ENCODE peak calls at places on chromosomes 6 and 20, in six cellular contexts. P is H9, C is IMR-90, W is neuronal stem cell, J is H1, I is trophoblast cell. U is an unnamed sample.

GRCh38 chr20:37567671-37568588 is 40.3 kb upstream of the BLCAP start:
- DNase-seq in C (no peak), J (peak), P (no peak), W (no peak), I (no peak), U (no peak)

GRCh38 chr20:16279320-16279719 is 293.9 kb downstream of the KIF16B start:
- DNase-seq in W (no peak), C (no peak), J (no peak), I (no peak), P (no peak), U (no peak)

GRCh38 chr20:63162206-63162770 is 53.6 kb downstream of the YTHDF1 start:
- DNase-seq in P (no peak), J (no peak), I (no peak), C (no peak), W (no peak), U (no peak)

GRCh38 chr20:54263266-54263665 is 55.4 kb downstream of the PFDN4 start:
- DNase-seq in J (no peak), P (no peak), W (no peak), C (peak), I (no peak), U (no peak)

GRCh38 chr6:22819209-22819608 is 249.8 kb downstream of the HDGFL1 start:
- DNase-seq in J (no peak), P (no peak), W (no peak), I (no peak), C (no peak), U (no peak)

GRCh38 chr6:124009372-124009765 is 205.7 kb downstream of the NKAIN2 start:
- DNase-seq in W (no peak), C (no peak), J (no peak), P (no peak), I (no peak), U (no peak)

GRCh38 chr20:19314619-19315018 is 102.2 kb downstream of the SLC24A3 start:
- DNase-seq in C (no peak), J (no peak), P (no peak), W (no peak), I (peak), U (no peak)

GRCh38 chr20:12372557-12372956 is 454.9 kb downstream of the BTBD3 start:
- DNase-seq in I (no peak), C (no peak), J (no peak), P (no peak), W (no peak), U (no peak)

GRCh38 chr6:34230653-34231351 is 5.9 kb upstream of the HMGA1 start:
- DNase-seq in I (peak), J (no peak), P (no peak), W (no peak), C (no peak), U (no peak)

GRCh38 chr20:56212071-56212470 is 36.5 kb upstream of the MC3R start:
- DNase-seq in P (no peak), J (no peak), W (no peak), I (no peak), C (no peak), U (no peak)

GRCh38 chr6:121770943-121771342 is 335.5 kb downstream of the GJA1 start:
- DNase-seq in J (no peak), C (peak), W (no peak), I (no peak), P (no peak), U (no peak)

GRCh38 chr6:139407718-139408222 is 33.3 kb upstream of the CITED2 start:
- DNase-seq in W (no peak), I (peak), P (no peak), C (peak), J (no peak), U (peak)

GRCh38 chr20:56373942-56374341 is 15.2 kb downstream of the FAM210B start:
- DNase-seq in W (no peak), C (peak), J (no peak), P (no peak), I (no peak), U (peak)

GRCh38 chr20:53839423-53840176 is 230.8 kb downstream of the BCAS1 start:
- DNase-seq in W (no peak), P (no peak), I (peak), J (no peak), C (no peak), U (no peak)

GRCh38 chr6:72826744-72827438 is 205.0 kb downstream of the KCNQ5 start:
- DNase-seq in P (no peak), C (peak), W (no peak), I (no peak), J (no peak), U (peak)

GRCh38 chr20:45934046-45934586 is 367 bp upstream of the PCIF1 start:
- DNase-seq in I (no peak), J (no peak), C (peak), P (peak), W (no peak), U (peak)

GRCh38 chr6:30615219-30615957 is 1.7 kb downstream of the PPP1R10 start:
- DNase-seq in W (peak), I (no peak), P (peak), J (peak), C (peak), U (peak)

DNA sequence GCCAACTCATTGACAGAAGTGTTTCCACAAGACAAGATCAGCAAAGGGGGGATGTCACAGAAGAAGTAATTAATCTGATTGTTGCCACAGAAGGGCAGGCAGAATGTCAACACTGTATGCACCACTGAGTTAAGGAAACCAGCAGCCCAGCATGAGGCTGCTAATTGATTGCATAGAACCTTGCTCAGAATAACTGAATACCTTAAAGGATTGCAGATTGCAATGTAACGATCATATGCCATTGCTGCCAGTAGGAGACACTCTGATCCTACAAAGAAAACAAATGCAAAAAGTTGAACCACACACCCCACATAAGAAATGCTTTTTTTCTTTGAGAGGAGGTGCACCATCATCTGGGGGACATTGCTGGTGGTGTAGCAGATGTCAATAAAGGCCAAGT is 13.1 kb downstream of the OR5V1 start:
- DNase-seq in C (no peak), I (no peak), W (no peak), P (no peak), J (no peak), U (no peak)
- H4K91ac ChIP-seq in C (no peak), I (no peak), W (no peak), P (no peak), J (no peak), U (no peak)

GRCh38 chr6:35920793-35921732 is at the start of gene SRPK1:
- DNase-seq in W (peak), C (peak), P (peak), I (peak), J (peak), U (peak)
- H3K23ac ChIP-seq in W (peak), C (peak), P (no peak), I (no peak), J (no peak), U (peak)

DNA sequence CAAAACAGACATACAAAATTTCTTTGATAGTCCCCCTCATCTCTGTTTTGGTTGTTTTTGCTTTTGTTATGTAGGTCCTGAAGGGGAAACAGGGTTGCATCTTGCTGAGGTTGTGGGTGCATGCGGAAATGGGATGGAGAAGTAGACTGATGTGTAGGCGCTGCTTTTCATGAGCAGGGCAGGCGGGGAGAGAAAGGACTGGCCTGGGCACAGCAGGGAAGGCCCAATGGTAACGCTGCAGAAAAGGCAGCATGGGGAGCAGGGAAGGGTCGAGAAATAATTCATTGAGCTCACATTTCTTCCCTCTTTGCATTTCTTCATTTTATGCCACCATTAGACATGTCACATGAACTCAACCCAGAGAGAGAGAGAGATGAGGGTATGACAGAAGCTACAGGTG is 74.3 kb upstream of the CCN2 start:
- DNase-seq in P (no peak), C (no peak), I (no peak), W (no peak), J (no peak), U (no peak)
- H4K91ac ChIP-seq in P (no peak), C (no peak), I (no peak), W (no peak), J (no peak), U (no peak)

GRCh38 chr6:27872634-27873028 is 39.6 kb downstream of the OR2B2 start:
- DNase-seq in I (no peak), P (no peak), W (no peak), J (peak), C (no peak), U (no peak)

GRCh38 chr6:27870486-27870885 is 41.7 kb downstream of the OR2B2 start:
- DNase-seq in W (no peak), C (no peak), P (no peak), J (no peak), I (no peak), U (no peak)

GRCh38 chr6:27871919-27872633 is 40.1 kb downstream of the OR2B2 start:
- DNase-seq in C (peak), P (peak), J (peak), W (peak), I (peak), U (peak)

GRCh38 chr6:27867941-27868705 is 44.1 kb downstream of the OR2B2 start:
- DNase-seq in J (peak), W (no peak), P (no peak), I (no peak), C (peak), U (peak)

DNA sequence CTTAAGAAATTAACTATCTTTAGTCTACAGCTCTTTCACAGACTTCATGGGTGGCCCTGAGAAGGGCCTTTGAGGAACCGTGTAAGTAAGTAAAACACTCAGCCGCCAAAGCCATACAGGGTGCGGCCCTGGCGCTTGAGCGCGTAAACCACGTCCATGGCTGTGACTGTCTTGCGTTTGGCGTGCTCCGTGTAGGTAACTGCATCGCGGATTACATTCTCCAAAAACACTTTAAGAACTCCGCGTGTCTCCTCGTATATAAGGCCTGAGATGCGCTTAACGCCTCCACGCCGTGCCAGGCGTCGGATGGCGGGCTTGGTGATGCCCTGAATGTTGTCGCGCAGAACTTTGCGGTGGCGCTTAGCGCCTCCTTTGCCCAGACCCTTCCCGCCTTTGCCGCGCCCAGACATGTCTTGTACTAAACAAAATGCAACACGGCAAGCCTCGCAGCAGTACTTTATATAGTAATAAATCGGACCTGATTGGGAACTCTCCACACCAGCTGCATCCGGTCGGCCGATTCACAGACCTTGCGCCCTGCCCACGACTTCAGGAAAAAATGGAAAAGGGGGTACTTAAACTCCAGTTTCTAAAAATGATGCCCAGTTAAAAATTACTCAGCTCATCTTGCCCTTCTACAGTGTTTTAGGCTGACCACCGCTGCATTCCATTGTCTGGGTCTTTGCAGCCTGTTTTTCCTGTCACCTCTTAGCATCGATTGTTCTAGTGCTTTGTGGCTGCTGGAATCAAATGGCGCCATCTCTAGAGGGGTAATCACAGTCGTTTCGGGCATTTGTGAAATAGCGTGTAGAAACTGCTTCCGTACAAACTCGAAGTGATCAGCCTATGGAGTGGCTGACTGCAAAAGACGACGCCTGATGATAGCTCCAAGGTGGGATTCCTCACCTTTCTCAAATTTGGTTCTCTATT is 38.8 kb downstream of the OR2B2 start:
- DNase-seq in J (peak), I (peak), P (peak), W (peak), C (peak), U (peak)
- H3K23ac ChIP-seq in J (no peak), I (peak), P (no peak), W (peak), C (peak), U (peak)

GRCh38 chr20:33499347-33499746 is 9.5 kb downstream of the CBFA2T2 start:
- DNase-seq in P (no peak), W (no peak), C (no peak), I (no peak), J (no peak), U (peak)
- H4K91ac ChIP-seq in P (no peak), W (no peak), C (no peak), I (no peak), J (no peak), U (no peak)

GRCh38 chr6:53544050-53544499 is 826 bp downstream of the GCLC start:
- DNase-seq in W (peak), C (peak), I (peak), J (no peak), P (no peak), U (peak)
- H3K23ac ChIP-seq in W (peak), C (peak), I (no peak), J (no peak), P (no peak), U (peak)

GRCh38 chr6:14372738-14373484 is 255.3 kb downstream of the CD83 start:
- DNase-seq in P (no peak), W (no peak), C (no peak), I (no peak), J (no peak), U (no peak)
- H4K91ac ChIP-seq in P (no peak), W (no peak), C (no peak), I (no peak), J (no peak), U (no peak)

DNA sequence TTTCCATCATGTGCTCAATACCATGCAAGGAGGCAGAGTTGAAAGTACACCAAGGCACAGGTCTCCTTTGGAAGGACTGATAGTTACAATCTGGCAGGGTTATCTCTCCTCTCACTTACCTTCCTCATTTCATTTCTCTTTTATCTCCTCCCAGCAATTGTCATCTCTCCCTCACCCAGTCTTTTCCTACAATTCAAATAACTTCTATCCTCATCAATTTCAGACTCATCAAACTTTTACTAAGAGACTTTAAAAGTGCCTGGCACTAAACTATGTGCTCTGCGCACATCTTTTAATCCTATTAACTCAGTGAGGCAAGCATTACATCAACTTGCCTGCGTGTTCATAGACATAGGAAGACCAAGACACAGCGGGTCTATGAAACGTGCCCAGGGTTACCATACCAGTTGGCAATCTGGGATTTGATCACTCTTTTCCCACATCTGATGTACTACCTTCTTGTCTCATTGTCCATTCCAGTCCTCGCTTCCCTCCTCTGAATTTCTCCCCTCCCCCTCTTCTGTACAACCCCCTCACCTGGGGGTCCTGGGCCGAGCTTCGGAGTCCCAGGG is 1.2 kb downstream of the VARS1 start:
- DNase-seq in C (peak), J (no peak), P (no peak), I (peak), W (no peak), U (peak)
- H3K23ac ChIP-seq in C (peak), J (no peak), P (no peak), I (no peak), W (no peak), U (no peak)